ENCODE peak calls at places on chromosomes 4 and X, in nine cellular contexts. I, O, L, J, V, Y, N, S and D are unnamed samples.

GRCh38 chr4:33696066-33696465 is 2548.2 kb downstream of the ARAP2 start:
- DNase-seq in J (no peak), V (no peak), N (no peak), I (no peak), S (no peak), O (no peak), Y (no peak), L (no peak), D (no peak)

GRCh38 chr4:118086334-118086733 is 52.0 kb downstream of the NDST3 start:
- DNase-seq in Y (no peak), S (no peak), J (no peak), I (no peak), V (peak), L (no peak), N (no peak), O (no peak), D (no peak)

GRCh38 chr4:70559216-70559830 is 32.7 kb upstream of the AMBN start:
- DNase-seq in L (peak), S (peak), J (peak), I (no peak), V (peak), Y (peak), O (peak), N (peak), D (no peak)

GRCh38 chr4:6561173-6561516 is 13.8 kb upstream of the MAN2B2 start:
- DNase-seq in Y (no peak), L (no peak), O (no peak), I (no peak), S (no peak), N (no peak), J (no peak), V (no peak), D (no peak)

GRCh38 chr4:87884976-87885574 is 52.3 kb downstream of the MEPE start:
- DNase-seq in J (no peak), L (no peak), O (no peak), Y (no peak), S (no peak), N (no peak), I (no peak), V (no peak), D (no peak)

GRCh38 chr4:2830632-2831610 is 12.7 kb upstream of the ADD1 start:
- DNase-seq in Y (no peak), N (peak), I (peak), S (no peak), L (peak), O (no peak), J (peak), V (no peak), D (no peak)

GRCh38 chrX:154135458-154136229 is 8.4 kb upstream of the OPN1LW start:
- DNase-seq in N (no peak), V (no peak), Y (no peak), L (peak), I (no peak), J (no peak), O (no peak), S (no peak), D (no peak)

GRCh38 chr4:8910100-8910821 is 38.6 kb upstream of the HMX1 start:
- DNase-seq in N (peak), Y (no peak), S (peak), O (no peak), J (peak), I (peak), V (no peak), L (no peak), D (peak)

GRCh38 chr4:1669270-1669669 is 14.8 kb downstream of the FAM53A start:
- DNase-seq in O (no peak), I (no peak), N (no peak), J (no peak), S (no peak), V (no peak), Y (no peak), L (no peak), D (no peak)

GRCh38 chr4:178427663-178428062 is 985.4 kb upstream of the AGA start:
- DNase-seq in J (no peak), L (no peak), O (no peak), N (no peak), Y (no peak), V (no peak), I (no peak), S (no peak), D (no peak)

GRCh38 chr4:10114607-10115006 is 2.0 kb downstream of the WDR1 start:
- DNase-seq in O (no peak), V (no peak), S (no peak), J (no peak), I (no peak), L (no peak), Y (no peak), N (no peak), D (no peak)

GRCh38 chr4:73912191-73912590 is 43.0 kb downstream of the CXCL1 start:
- DNase-seq in N (no peak), J (no peak), S (no peak), Y (no peak), L (no peak), I (no peak), O (no peak), V (no peak), D (no peak)

GRCh38 chr4:159090255-159090654 is 12.6 kb upstream of the RAPGEF2 start:
- DNase-seq in I (no peak), N (no peak), S (no peak), V (no peak), Y (no peak), O (no peak), J (no peak), L (no peak), D (no peak)

GRCh38 chrX:29935455-29935854 is 279.9 kb upstream of the MAGEB2 start:
- DNase-seq in I (no peak), O (no peak), V (no peak), S (no peak), J (no peak), L (no peak), N (no peak), Y (no peak), D (no peak)

GRCh38 chr4:179095585-179096228 is 1653.5 kb upstream of the AGA start:
- DNase-seq in Y (peak), O (no peak), I (no peak), L (no peak), S (peak), V (peak), J (no peak), N (no peak), D (no peak)

GRCh38 chr4:7771541-7772507 is 167.8 kb downstream of the AFAP1 start:
- DNase-seq in J (no peak), O (no peak), Y (no peak), I (no peak), V (no peak), S (no peak), N (no peak), L (no peak), D (no peak)

GRCh38 chr4:53576218-53576617 is 15.1 kb downstream of the LNX1 start:
- DNase-seq in I (no peak), Y (no peak), O (no peak), V (no peak), L (peak), J (no peak), S (no peak), N (no peak), D (no peak)

GRCh38 chr4:38466401-38466800 is 197.6 kb upstream of the KLF3 start:
- DNase-seq in S (no peak), O (no peak), L (no peak), N (no peak), J (no peak), Y (no peak), I (no peak), V (no peak), D (no peak)

GRCh38 chr4:140151700-140152014 is 2.3 kb downstream of the MAML3 start:
- DNase-seq in O (peak), Y (peak), L (peak), N (peak), J (peak), V (peak), I (peak), S (peak), D (peak)

GRCh38 chrX:119784747-119785446 is 6.5 kb downstream of the RPL39 start:
- DNase-seq in Y (peak), I (no peak), V (peak), L (no peak), N (peak), J (peak), O (no peak), S (no peak), D (no peak)

GRCh38 chr4:118927976-118928375 is 39.3 kb downstream of the SYNPO2 start:
- DNase-seq in J (peak), L (peak), N (peak), I (no peak), S (no peak), O (peak), V (no peak), Y (no peak), D (peak)

GRCh38 chr4:188198980-188199792 is 59.9 kb downstream of the TRIML1 start:
- DNase-seq in N (no peak), I (no peak), O (no peak), Y (peak), V (no peak), J (no peak), L (no peak), S (no peak), D (no peak)

GRCh38 chr4:176939445-176939844 is 146.7 kb upstream of the VEGFC start:
- DNase-seq in V (peak), J (no peak), S (no peak), N (no peak), O (no peak), I (no peak), L (no peak), Y (no peak), D (no peak)
- TF ChIP-seq POLR2A in V (no peak), J (no peak), S (no peak), N (no peak), O (no peak), I (no peak), L (no peak), Y (no peak), D (no peak)

DNA sequence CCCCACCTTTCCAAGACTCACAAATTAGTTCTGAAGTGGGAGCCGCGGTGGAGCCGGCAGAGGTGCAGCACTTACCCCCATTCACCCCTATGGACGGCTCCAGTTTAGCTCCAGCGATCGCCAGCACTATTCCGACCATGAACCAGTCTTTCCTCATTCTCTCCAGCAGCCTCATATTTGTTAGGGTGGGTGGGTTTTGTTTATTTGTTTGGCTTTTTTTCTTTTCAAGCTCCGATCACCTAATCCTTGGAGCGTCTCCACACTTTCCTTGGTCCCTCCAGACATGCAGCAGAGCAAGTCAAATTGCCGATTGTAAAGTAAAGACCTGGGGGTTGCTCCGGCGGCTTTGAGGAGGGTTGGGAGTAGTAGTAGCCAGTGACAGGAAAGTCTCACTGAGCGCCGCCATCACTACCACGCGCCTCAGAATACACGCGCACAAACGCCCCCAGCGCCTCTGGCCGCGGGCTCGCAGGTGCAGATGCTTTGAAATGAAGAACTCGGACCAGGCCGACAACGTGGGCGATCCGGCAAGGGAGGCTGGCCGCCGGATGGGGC is at the start of gene SLC10A7:
- DNase-seq in O (peak), J (peak), N (peak), I (peak), V (peak), Y (peak), L (peak), S (peak), D (peak)
- TF ChIP-seq POLR2A in O (no peak), J (no peak), N (no peak), I (no peak), V (no peak), Y (no peak), L (no peak), S (no peak), D (no peak)

GRCh38 chrX:40090961-40091360 is 6.8 kb downstream of the BCOR start:
- DNase-seq in L (no peak), I (no peak), N (no peak), S (no peak), O (no peak), V (no peak), Y (no peak), J (no peak), D (no peak)

GRCh38 chrX:40093586-40093985 is 4.2 kb downstream of the BCOR start:
- DNase-seq in S (no peak), L (no peak), J (no peak), I (no peak), V (no peak), O (no peak), N (no peak), Y (no peak), D (no peak)

GRCh38 chrX:40094041-40094899 is 3.5 kb downstream of the BCOR start:
- DNase-seq in L (peak), O (peak), J (no peak), N (peak), Y (no peak), S (peak), I (no peak), V (peak), D (no peak)

GRCh38 chrX:40091691-40092421 is 5.9 kb downstream of the BCOR start:
- DNase-seq in N (no peak), S (no peak), L (no peak), J (no peak), I (no peak), Y (no peak), V (no peak), O (no peak), D (no peak)

GRCh38 chrX:40092808-40093435 is 4.8 kb downstream of the BCOR start:
- DNase-seq in V (no peak), L (no peak), O (no peak), I (no peak), S (no peak), J (no peak), N (no peak), Y (no peak), D (no peak)
- TF ChIP-seq POLR2A in V (no peak), L (no peak), O (no peak), I (no peak), S (no peak), J (no peak), N (no peak), Y (no peak), D (no peak)

GRCh38 chrX:150982786-150983525 is at the start of gene HMGB3:
- DNase-seq in S (peak), N (peak), I (peak), Y (peak), O (peak), V (peak), J (peak), L (peak), D (peak)
- TF ChIP-seq POLR2A in S (peak), N (peak), I (peak), Y (peak), O (no peak), V (no peak), J (no peak), L (peak), D (no peak)

DNA sequence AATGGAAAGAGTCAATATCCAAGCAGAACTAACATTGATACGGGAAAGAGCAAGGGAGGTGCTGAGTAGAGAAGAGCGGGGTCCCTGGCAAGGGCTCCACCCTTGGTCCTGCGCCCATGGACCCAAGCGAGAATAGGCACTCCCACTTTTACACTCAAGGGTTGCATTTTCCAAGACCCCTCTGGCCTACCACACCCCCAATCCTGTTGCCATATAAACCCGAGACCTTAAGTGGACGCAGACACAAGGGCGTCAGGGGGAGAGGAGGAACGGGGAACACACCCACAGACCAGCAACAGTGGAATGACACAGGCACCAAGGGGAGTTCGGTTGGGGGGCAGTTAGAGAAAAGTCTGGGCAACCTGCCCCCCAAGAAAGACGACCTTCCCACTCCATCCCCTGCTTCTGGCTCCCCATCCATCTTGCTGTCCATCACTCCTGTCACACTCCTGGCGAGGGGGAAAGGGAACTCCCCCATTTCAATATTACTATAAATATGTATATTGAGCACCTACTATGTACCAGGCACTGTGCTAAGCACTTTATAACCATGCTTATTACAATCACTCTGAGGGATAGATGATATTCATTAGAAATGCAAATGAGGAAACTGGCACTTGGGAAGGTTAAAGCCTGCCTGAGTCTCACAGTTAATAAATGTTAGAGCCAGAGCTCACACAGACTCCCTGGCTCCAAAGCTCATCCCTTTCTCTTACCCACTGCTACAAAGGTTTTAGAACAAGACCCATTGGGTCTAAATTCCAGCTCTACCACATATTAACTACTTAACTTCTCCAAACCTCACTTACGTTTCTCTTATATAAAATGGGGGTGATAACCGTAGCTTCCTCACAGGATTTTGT is 51.7 kb downstream of the SCD5 start:
- DNase-seq in V (no peak), L (no peak), Y (no peak), I (no peak), O (no peak), S (no peak), J (no peak), N (peak), D (no peak)
- TF ChIP-seq POLR2A in V (no peak), L (no peak), Y (no peak), I (no peak), O (no peak), S (no peak), J (no peak), N (no peak), D (no peak)

DNA sequence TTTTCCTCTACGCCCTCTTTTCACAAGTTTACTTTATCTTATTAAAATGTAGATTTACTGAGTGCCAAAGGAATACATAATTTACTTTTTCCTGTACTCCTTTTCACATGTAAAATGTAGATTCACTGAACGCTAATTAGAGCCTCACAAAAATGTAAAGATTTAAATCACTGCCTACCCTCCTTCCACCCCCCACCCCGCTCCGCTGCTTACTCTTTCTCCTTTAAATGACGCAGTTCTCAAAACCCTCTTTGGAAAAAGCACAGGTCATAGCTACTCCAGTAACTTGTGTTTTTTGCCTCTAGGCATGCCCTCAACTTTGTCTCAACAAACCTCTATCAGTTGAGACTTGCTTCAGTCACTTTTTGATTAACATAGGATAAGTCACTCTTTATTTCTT is 477.4 kb downstream of the DTHD1 start:
- DNase-seq in I (no peak), N (no peak), O (no peak), V (no peak), L (no peak), S (no peak), Y (no peak), J (no peak), D (no peak)
- TF ChIP-seq POLR2A in I (no peak), N (no peak), O (no peak), V (no peak), L (no peak), S (no peak), Y (no peak), J (no peak), D (no peak)